ENCODE peak calls at places on chromosomes 12 and 14, in eight cellular contexts. One of them, this sample, is unnamed.

GRCh38 chr12:92568631-92569128 is 134.1 kb upstream of the PLEKHG7 start:
- DNase-seq in AG04450: no peak
- DNase-seq in foreskin fibroblast: no peak
- DNase-seq in left cardiac atrium: no peak
- DNase-seq in ELF-1: no peak
- DNase-seq in CD4-positive, CD25-positive, alpha-beta regulatory T cell: peak; percentile 2
- DNase-seq in progenitor cell of endocrine pancreas: no peak
- DNase-seq in psoas muscle: no peak
- DNase-seq in this sample: no peak

GRCh38 chr14:21868442-21869046 is 194.9 kb upstream of the OR4E1 start:
- DNase-seq in left cardiac atrium: peak; percentile 36
- DNase-seq in foreskin fibroblast: no peak
- DNase-seq in psoas muscle: no peak
- DNase-seq in CD4-positive, CD25-positive, alpha-beta regulatory T cell: peak; percentile 74
- DNase-seq in AG04450: no peak
- DNase-seq in progenitor cell of endocrine pancreas: peak; percentile 53
- DNase-seq in ELF-1: peak; percentile 25
- DNase-seq in this sample: no peak

GRCh38 chr12:29782285-29782820 is 1.4 kb downstream of the TMTC1 start:
- DNase-seq in psoas muscle: no peak
- DNase-seq in ELF-1: peak; percentile 39
- DNase-seq in left cardiac atrium: no peak
- DNase-seq in CD4-positive, CD25-positive, alpha-beta regulatory T cell: no peak
- DNase-seq in progenitor cell of endocrine pancreas: no peak
- DNase-seq in foreskin fibroblast: peak; percentile 80
- DNase-seq in AG04450: no peak
- DNase-seq in this sample: no peak

GRCh38 chr12:3142386-3142785 is 65.2 kb downstream of the TSPAN9 start:
- DNase-seq in progenitor cell of endocrine pancreas: no peak
- DNase-seq in ELF-1: no peak
- DNase-seq in psoas muscle: no peak
- DNase-seq in AG04450: no peak
- DNase-seq in left cardiac atrium: no peak
- DNase-seq in CD4-positive, CD25-positive, alpha-beta regulatory T cell: no peak
- DNase-seq in foreskin fibroblast: no peak
- DNase-seq in this sample: no peak

GRCh38 chr12:132629330-132629729 is 10.8 kb downstream of the P2RX2 start:
- DNase-seq in left cardiac atrium: no peak
- DNase-seq in ELF-1: no peak
- DNase-seq in progenitor cell of endocrine pancreas: no peak
- DNase-seq in AG04450: no peak
- DNase-seq in psoas muscle: no peak
- DNase-seq in foreskin fibroblast: no peak
- DNase-seq in CD4-positive, CD25-positive, alpha-beta regulatory T cell: no peak
- DNase-seq in this sample: no peak

GRCh38 chr12:77940566-77940965 is 109.9 kb downstream of the NAV3 start:
- DNase-seq in CD4-positive, CD25-positive, alpha-beta regulatory T cell: no peak
- DNase-seq in psoas muscle: no peak
- DNase-seq in AG04450: no peak
- DNase-seq in ELF-1: no peak
- DNase-seq in progenitor cell of endocrine pancreas: no peak
- DNase-seq in left cardiac atrium: no peak
- DNase-seq in foreskin fibroblast: peak; percentile 84
- DNase-seq in this sample: no peak

GRCh38 chr12:79422060-79422812 is 268.5 kb downstream of the PAWR start:
- DNase-seq in AG04450: no peak
- DNase-seq in foreskin fibroblast: no peak
- DNase-seq in psoas muscle: no peak
- DNase-seq in ELF-1: no peak
- DNase-seq in progenitor cell of endocrine pancreas: no peak
- DNase-seq in CD4-positive, CD25-positive, alpha-beta regulatory T cell: no peak
- DNase-seq in left cardiac atrium: no peak
- DNase-seq in this sample: no peak

GRCh38 chr12:666766-667308 is 3.6 kb upstream of the NINJ2 start:
- DNase-seq in ELF-1: no peak
- DNase-seq in progenitor cell of endocrine pancreas: no peak
- DNase-seq in psoas muscle: no peak
- DNase-seq in AG04450: no peak
- DNase-seq in left cardiac atrium: no peak
- DNase-seq in CD4-positive, CD25-positive, alpha-beta regulatory T cell: peak; percentile 66
- DNase-seq in foreskin fibroblast: peak; percentile 42
- DNase-seq in this sample: no peak

GRCh38 chr14:77979171-77979570 is 179.3 kb downstream of the ADCK1 start:
- DNase-seq in CD4-positive, CD25-positive, alpha-beta regulatory T cell: no peak
- DNase-seq in progenitor cell of endocrine pancreas: no peak
- DNase-seq in left cardiac atrium: no peak
- DNase-seq in foreskin fibroblast: no peak
- DNase-seq in psoas muscle: no peak
- DNase-seq in AG04450: no peak
- DNase-seq in ELF-1: no peak
- DNase-seq in this sample: no peak

GRCh38 chr12:59079472-59079871 is 159.2 kb upstream of the LRIG3 start:
- DNase-seq in AG04450: no peak
- DNase-seq in psoas muscle: no peak
- DNase-seq in foreskin fibroblast: peak; percentile 31
- DNase-seq in CD4-positive, CD25-positive, alpha-beta regulatory T cell: no peak
- DNase-seq in left cardiac atrium: no peak
- DNase-seq in progenitor cell of endocrine pancreas: no peak
- DNase-seq in ELF-1: no peak
- DNase-seq in this sample: no peak

GRCh38 chr12:103326190-103326589 is 169.6 kb downstream of the C12orf42 start:
- DNase-seq in progenitor cell of endocrine pancreas: no peak
- DNase-seq in psoas muscle: no peak
- DNase-seq in CD4-positive, CD25-positive, alpha-beta regulatory T cell: no peak
- DNase-seq in foreskin fibroblast: no peak
- DNase-seq in ELF-1: peak; percentile 38
- DNase-seq in left cardiac atrium: no peak
- DNase-seq in AG04450: no peak
- DNase-seq in this sample: no peak

GRCh38 chr14:93056840-93057585 is 58.7 kb downstream of the ITPK1 start:
- DNase-seq in foreskin fibroblast: peak; percentile 52
- DNase-seq in ELF-1: no peak
- DNase-seq in CD4-positive, CD25-positive, alpha-beta regulatory T cell: no peak
- DNase-seq in AG04450: no peak
- DNase-seq in left cardiac atrium: no peak
- DNase-seq in psoas muscle: no peak
- DNase-seq in progenitor cell of endocrine pancreas: no peak
- DNase-seq in this sample: no peak

GRCh38 chr12:62259311-62259992 is 752 bp upstream of the USP15 start:
- DNase-seq in foreskin fibroblast: no peak
- DNase-seq in psoas muscle: no peak
- DNase-seq in progenitor cell of endocrine pancreas: no peak
- DNase-seq in CD4-positive, CD25-positive, alpha-beta regulatory T cell: no peak
- DNase-seq in ELF-1: no peak
- DNase-seq in left cardiac atrium: no peak
- DNase-seq in AG04450: no peak
- DNase-seq in this sample: no peak

GRCh38 chr12:101697197-101697929 is at the start of gene CHPT1:
- DNase-seq in CD4-positive, CD25-positive, alpha-beta regulatory T cell: peak; percentile 58
- DNase-seq in AG04450: no peak
- DNase-seq in foreskin fibroblast: peak; percentile 70
- DNase-seq in psoas muscle: peak; percentile 90
- DNase-seq in ELF-1: peak; percentile 81
- DNase-seq in progenitor cell of endocrine pancreas: peak; percentile 68
- DNase-seq in left cardiac atrium: peak; percentile 82
- DNase-seq in this sample: peak; percentile 89

GRCh38 chr14:93984987-93985410 is 8.6 kb upstream of the ASB2 start:
- DNase-seq in AG04450: peak; percentile 85
- DNase-seq in CD4-positive, CD25-positive, alpha-beta regulatory T cell: no peak
- DNase-seq in left cardiac atrium: no peak
- DNase-seq in foreskin fibroblast: peak; percentile 52
- DNase-seq in psoas muscle: peak; percentile 88
- DNase-seq in progenitor cell of endocrine pancreas: no peak
- DNase-seq in ELF-1: peak; percentile 58
- DNase-seq in this sample: no peak

GRCh38 chr12:109277899-109278762 is 31.0 kb downstream of the FOXN4 start:
- DNase-seq in progenitor cell of endocrine pancreas: no peak
- DNase-seq in AG04450: peak; percentile 13
- DNase-seq in CD4-positive, CD25-positive, alpha-beta regulatory T cell: no peak
- DNase-seq in ELF-1: peak; percentile 20
- DNase-seq in psoas muscle: no peak
- DNase-seq in left cardiac atrium: no peak
- DNase-seq in foreskin fibroblast: peak; percentile 67
- DNase-seq in this sample: peak; percentile 59

GRCh38 chr12:120997448-120997847 is 18.8 kb downstream of the C12orf43 start:
- DNase-seq in AG04450: no peak
- DNase-seq in ELF-1: no peak
- DNase-seq in foreskin fibroblast: no peak
- DNase-seq in progenitor cell of endocrine pancreas: no peak
- DNase-seq in CD4-positive, CD25-positive, alpha-beta regulatory T cell: no peak
- DNase-seq in left cardiac atrium: no peak
- DNase-seq in psoas muscle: no peak
- DNase-seq in this sample: no peak

GRCh38 chr12:78210894-78211302 is 380.2 kb downstream of the NAV3 start:
- DNase-seq in progenitor cell of endocrine pancreas: no peak
- DNase-seq in psoas muscle: no peak
- DNase-seq in AG04450: no peak
- DNase-seq in left cardiac atrium: no peak
- DNase-seq in foreskin fibroblast: peak; percentile 91
- DNase-seq in ELF-1: no peak
- DNase-seq in CD4-positive, CD25-positive, alpha-beta regulatory T cell: no peak
- DNase-seq in this sample: no peak

GRCh38 chr14:97077253-97077653 is 280.1 kb downstream of the VRK1 start:
- DNase-seq in AG04450: no peak
- DNase-seq in left cardiac atrium: peak; percentile 29
- DNase-seq in foreskin fibroblast: peak; percentile 6
- DNase-seq in progenitor cell of endocrine pancreas: no peak
- DNase-seq in psoas muscle: no peak
- DNase-seq in ELF-1: peak; percentile 34
- DNase-seq in CD4-positive, CD25-positive, alpha-beta regulatory T cell: no peak
- DNase-seq in this sample: no peak

GRCh38 chr12:112096667-112097066 is 11.9 kb downstream of the NAA25 start:
- DNase-seq in psoas muscle: no peak
- DNase-seq in progenitor cell of endocrine pancreas: no peak
- DNase-seq in ELF-1: no peak
- DNase-seq in foreskin fibroblast: peak; percentile 88
- DNase-seq in AG04450: no peak
- DNase-seq in CD4-positive, CD25-positive, alpha-beta regulatory T cell: no peak
- DNase-seq in left cardiac atrium: no peak
- DNase-seq in this sample: no peak

GRCh38 chr14:76591270-76591669 is 170.0 kb upstream of the VASH1 start:
- DNase-seq in foreskin fibroblast: no peak
- DNase-seq in progenitor cell of endocrine pancreas: no peak
- DNase-seq in left cardiac atrium: no peak
- DNase-seq in psoas muscle: no peak
- DNase-seq in CD4-positive, CD25-positive, alpha-beta regulatory T cell: no peak
- DNase-seq in AG04450: no peak
- DNase-seq in ELF-1: no peak
- DNase-seq in this sample: no peak

GRCh38 chr14:32559595-32559994 is 230.5 kb downstream of the AKAP6 start:
- DNase-seq in foreskin fibroblast: peak; percentile 24
- DNase-seq in left cardiac atrium: no peak
- DNase-seq in ELF-1: peak; percentile 10
- DNase-seq in psoas muscle: no peak
- DNase-seq in progenitor cell of endocrine pancreas: no peak
- DNase-seq in AG04450: no peak
- DNase-seq in CD4-positive, CD25-positive, alpha-beta regulatory T cell: no peak
- DNase-seq in this sample: no peak

GRCh38 chr12:124238886-124239285 is 56.0 kb upstream of the RFLNA start:
- DNase-seq in CD4-positive, CD25-positive, alpha-beta regulatory T cell: no peak
- DNase-seq in left cardiac atrium: no peak
- DNase-seq in psoas muscle: no peak
- DNase-seq in foreskin fibroblast: no peak
- DNase-seq in AG04450: no peak
- DNase-seq in progenitor cell of endocrine pancreas: no peak
- DNase-seq in ELF-1: no peak
- DNase-seq in this sample: no peak

This sample was measured in left lobe of liver.